ENCODE peak calls at places on chromosomes 5 and 9, in ten cellular contexts. One of them, this sample, is unnamed.

GRCh38 chr9:73152445-73152844 is 780 bp downstream of the ANXA1 start:
- DNase-seq in SK-N-SH: no peak
- DNase-seq in uterus: no peak
- DNase-seq in astrocyte of the spinal cord: peak; percentile 62
- DNase-seq in A549: no peak
- DNase-seq in epithelial cell of esophagus: peak; percentile 57
- DNase-seq in sigmoid colon: no peak
- DNase-seq in heart right ventricle: no peak
- DNase-seq in K562: no peak
- DNase-seq in psoas muscle: no peak
- DNase-seq in this sample: peak; percentile 77

GRCh38 chr5:35306716-35307365 is 76.6 kb upstream of the PRLR start:
- DNase-seq in SK-N-SH: no peak
- DNase-seq in uterus: no peak
- DNase-seq in astrocyte of the spinal cord: no peak
- DNase-seq in A549: no peak
- DNase-seq in epithelial cell of esophagus: no peak
- DNase-seq in sigmoid colon: no peak
- DNase-seq in heart right ventricle: no peak
- DNase-seq in K562: no peak
- DNase-seq in psoas muscle: no peak
- DNase-seq in this sample: no peak

GRCh38 chr9:1804128-1804865 is 210.8 kb upstream of the SMARCA2 start:
- DNase-seq in SK-N-SH: no peak
- DNase-seq in uterus: no peak
- DNase-seq in astrocyte of the spinal cord: no peak
- DNase-seq in A549: no peak
- DNase-seq in epithelial cell of esophagus: no peak
- DNase-seq in sigmoid colon: no peak
- DNase-seq in heart right ventricle: no peak
- DNase-seq in K562: no peak
- DNase-seq in psoas muscle: no peak
- DNase-seq in this sample: no peak

GRCh38 chr5:85927632-85928031 is 690.1 kb upstream of the COX7C start:
- DNase-seq in SK-N-SH: no peak
- DNase-seq in uterus: no peak
- DNase-seq in astrocyte of the spinal cord: no peak
- DNase-seq in A549: no peak
- DNase-seq in epithelial cell of esophagus: no peak
- DNase-seq in sigmoid colon: no peak
- DNase-seq in heart right ventricle: no peak
- DNase-seq in K562: no peak
- DNase-seq in psoas muscle: no peak
- DNase-seq in this sample: no peak

GRCh38 chr5:61286446-61287132 is 45.5 kb upstream of the ZSWIM6 start:
- DNase-seq in SK-N-SH: no peak
- DNase-seq in uterus: no peak
- DNase-seq in astrocyte of the spinal cord: peak; percentile 52
- DNase-seq in A549: no peak
- DNase-seq in epithelial cell of esophagus: peak; percentile 45
- DNase-seq in sigmoid colon: no peak
- DNase-seq in heart right ventricle: no peak
- DNase-seq in K562: no peak
- DNase-seq in psoas muscle: no peak
- DNase-seq in this sample: peak; percentile 73

GRCh38 chr5:107232793-107233192 is 437.9 kb downstream of the EFNA5 start:
- DNase-seq in SK-N-SH: no peak
- DNase-seq in uterus: no peak
- DNase-seq in astrocyte of the spinal cord: no peak
- DNase-seq in A549: no peak
- DNase-seq in epithelial cell of esophagus: no peak
- DNase-seq in sigmoid colon: no peak
- DNase-seq in heart right ventricle: no peak
- DNase-seq in K562: no peak
- DNase-seq in psoas muscle: no peak
- DNase-seq in this sample: no peak

GRCh38 chr9:134493471-134494272 is 147.9 kb upstream of the COL5A1 start:
- DNase-seq in SK-N-SH: no peak
- DNase-seq in uterus: no peak
- DNase-seq in astrocyte of the spinal cord: no peak
- DNase-seq in A549: no peak
- DNase-seq in epithelial cell of esophagus: no peak
- DNase-seq in sigmoid colon: peak; percentile 57
- DNase-seq in heart right ventricle: no peak
- DNase-seq in K562: no peak
- DNase-seq in psoas muscle: no peak
- DNase-seq in this sample: no peak

GRCh38 chr9:94865599-94866456 is 139.3 kb downstream of the AOPEP start:
- DNase-seq in SK-N-SH: peak; percentile 58
- DNase-seq in uterus: peak; percentile 62
- DNase-seq in astrocyte of the spinal cord: peak; percentile 61
- DNase-seq in A549: peak; percentile 62
- DNase-seq in epithelial cell of esophagus: no peak
- DNase-seq in sigmoid colon: peak; percentile 83
- DNase-seq in heart right ventricle: no peak
- DNase-seq in K562: no peak
- DNase-seq in psoas muscle: peak; percentile 72
- DNase-seq in this sample: no peak

GRCh38 chr5:147382776-147383175 is 127.1 kb downstream of the DPYSL3 start:
- DNase-seq in SK-N-SH: no peak
- DNase-seq in uterus: no peak
- DNase-seq in astrocyte of the spinal cord: no peak
- DNase-seq in A549: no peak
- DNase-seq in epithelial cell of esophagus: no peak
- DNase-seq in sigmoid colon: no peak
- DNase-seq in heart right ventricle: no peak
- DNase-seq in K562: no peak
- DNase-seq in psoas muscle: no peak
- DNase-seq in this sample: peak; percentile 36

GRCh38 chr5:114174837-114175236 is 187.0 kb upstream of the KCNN2 start:
- DNase-seq in SK-N-SH: no peak
- DNase-seq in uterus: no peak
- DNase-seq in astrocyte of the spinal cord: peak; percentile 12
- DNase-seq in A549: no peak
- DNase-seq in epithelial cell of esophagus: no peak
- DNase-seq in sigmoid colon: no peak
- DNase-seq in heart right ventricle: no peak
- DNase-seq in K562: no peak
- DNase-seq in psoas muscle: no peak
- DNase-seq in this sample: peak; percentile 14

GRCh38 chr9:18477121-18477705 is 3.3 kb downstream of the ADAMTSL1 start:
- DNase-seq in SK-N-SH: no peak
- DNase-seq in uterus: no peak
- DNase-seq in astrocyte of the spinal cord: peak; percentile 49
- DNase-seq in A549: no peak
- DNase-seq in epithelial cell of esophagus: no peak
- DNase-seq in sigmoid colon: no peak
- DNase-seq in heart right ventricle: no peak
- DNase-seq in K562: no peak
- DNase-seq in psoas muscle: no peak
- DNase-seq in this sample: no peak

GRCh38 chr9:18478517-18479361 is 4.8 kb downstream of the ADAMTSL1 start:
- DNase-seq in SK-N-SH: no peak
- DNase-seq in uterus: peak; percentile 30
- DNase-seq in astrocyte of the spinal cord: peak; percentile 78
- DNase-seq in A549: no peak
- DNase-seq in epithelial cell of esophagus: no peak
- DNase-seq in sigmoid colon: no peak
- DNase-seq in heart right ventricle: no peak
- DNase-seq in K562: no peak
- DNase-seq in psoas muscle: peak; percentile 40
- DNase-seq in this sample: peak; percentile 50

GRCh38 chr9:18480649-18481048 is 6.7 kb downstream of the ADAMTSL1 start:
- DNase-seq in SK-N-SH: no peak
- DNase-seq in uterus: no peak
- DNase-seq in astrocyte of the spinal cord: peak; percentile 74
- DNase-seq in A549: no peak
- DNase-seq in epithelial cell of esophagus: no peak
- DNase-seq in sigmoid colon: no peak
- DNase-seq in heart right ventricle: no peak
- DNase-seq in K562: no peak
- DNase-seq in psoas muscle: no peak
- DNase-seq in this sample: peak; percentile 31

GRCh38 chr9:18479405-18479804 is 5.5 kb downstream of the ADAMTSL1 start:
- DNase-seq in SK-N-SH: no peak
- DNase-seq in uterus: no peak
- DNase-seq in astrocyte of the spinal cord: no peak
- DNase-seq in A549: no peak
- DNase-seq in epithelial cell of esophagus: no peak
- DNase-seq in sigmoid colon: no peak
- DNase-seq in heart right ventricle: no peak
- DNase-seq in K562: no peak
- DNase-seq in psoas muscle: no peak
- DNase-seq in this sample: no peak

DNA sequence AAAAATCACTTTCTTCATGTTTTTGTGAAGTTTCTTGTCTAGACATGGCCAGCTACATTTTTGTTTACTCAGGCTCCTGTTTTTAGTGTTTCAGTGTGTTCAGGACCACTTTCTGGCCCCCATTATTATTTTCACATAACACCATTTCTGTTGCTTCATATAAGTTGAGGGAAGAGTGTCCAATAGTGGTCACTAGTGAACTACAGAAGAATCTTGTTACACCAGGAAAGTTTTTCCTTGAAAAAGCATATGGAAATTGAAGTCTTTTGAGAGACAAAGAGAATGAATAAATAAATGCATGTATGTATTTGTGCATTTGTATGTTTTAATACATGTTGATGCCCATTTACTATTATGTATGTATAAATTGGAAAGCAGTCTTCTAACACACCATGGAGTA is 3.8 kb downstream of the ADAMTSL1 start:
- DNase-seq in SK-N-SH: no peak
- DNase-seq in uterus: no peak
- DNase-seq in astrocyte of the spinal cord: no peak
- DNase-seq in A549: no peak
- DNase-seq in epithelial cell of esophagus: no peak
- DNase-seq in sigmoid colon: no peak
- DNase-seq in heart right ventricle: no peak
- DNase-seq in K562: no peak
- DNase-seq in psoas muscle: no peak
- DNase-seq in this sample: no peak
- H3K4me3 ChIP-seq in SK-N-SH: peak overlapping the region; percentile 81
- H3K4me3 ChIP-seq in uterus: no peak overlapping the region
- H3K4me3 ChIP-seq in astrocyte of the spinal cord: peak overlapping the region; percentile 59
- H3K4me3 ChIP-seq in A549: no peak overlapping the region
- H3K4me3 ChIP-seq in epithelial cell of esophagus: no peak overlapping the region
- H3K4me3 ChIP-seq in sigmoid colon: no peak overlapping the region
- H3K4me3 ChIP-seq in heart right ventricle: no peak overlapping the region
- H3K4me3 ChIP-seq in K562: no peak overlapping the region
- H3K4me3 ChIP-seq in psoas muscle: no peak overlapping the region
- H3K4me3 ChIP-seq in this sample: no peak overlapping the region

GRCh38 chr5:126799780-126800179 is 22.8 kb downstream of the LMNB1 start:
- DNase-seq in SK-N-SH: no peak
- DNase-seq in uterus: no peak
- DNase-seq in astrocyte of the spinal cord: no peak
- DNase-seq in A549: no peak
- DNase-seq in epithelial cell of esophagus: no peak
- DNase-seq in sigmoid colon: no peak
- DNase-seq in heart right ventricle: no peak
- DNase-seq in K562: no peak
- DNase-seq in psoas muscle: no peak
- DNase-seq in this sample: no peak

GRCh38 chr5:126805108-126805507 is 28.2 kb downstream of the LMNB1 start:
- DNase-seq in SK-N-SH: no peak
- DNase-seq in uterus: no peak
- DNase-seq in astrocyte of the spinal cord: peak; percentile 63
- DNase-seq in A549: no peak
- DNase-seq in epithelial cell of esophagus: no peak
- DNase-seq in sigmoid colon: no peak
- DNase-seq in heart right ventricle: no peak
- DNase-seq in K562: no peak
- DNase-seq in psoas muscle: no peak
- DNase-seq in this sample: peak; percentile 55

GRCh38 chr5:126801174-126801991 is 24.4 kb downstream of the LMNB1 start:
- DNase-seq in SK-N-SH: no peak
- DNase-seq in uterus: no peak
- DNase-seq in astrocyte of the spinal cord: no peak
- DNase-seq in A549: no peak
- DNase-seq in epithelial cell of esophagus: no peak
- DNase-seq in sigmoid colon: no peak
- DNase-seq in heart right ventricle: no peak
- DNase-seq in K562: no peak
- DNase-seq in psoas muscle: no peak
- DNase-seq in this sample: no peak

DNA sequence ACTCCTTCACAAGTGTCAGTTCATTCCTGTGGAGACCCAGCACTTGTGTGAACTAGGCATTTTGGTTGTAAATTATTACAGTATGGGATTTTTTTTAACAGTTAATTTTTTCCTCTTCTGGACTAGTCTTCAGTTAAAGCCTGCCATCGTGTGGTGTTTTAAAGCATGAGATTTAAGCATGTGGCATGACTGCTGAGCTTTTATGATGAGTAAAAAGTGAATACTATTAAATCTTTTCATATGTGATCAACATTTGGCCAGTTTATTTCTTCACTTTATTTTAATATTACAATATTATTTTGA is 25.0 kb downstream of the LMNB1 start:
- DNase-seq in SK-N-SH: peak; percentile 24
- DNase-seq in uterus: no peak
- DNase-seq in astrocyte of the spinal cord: peak; percentile 57
- DNase-seq in A549: peak; percentile 41
- DNase-seq in epithelial cell of esophagus: peak; percentile 41
- DNase-seq in sigmoid colon: no peak
- DNase-seq in heart right ventricle: no peak
- DNase-seq in K562: no peak
- DNase-seq in psoas muscle: no peak
- DNase-seq in this sample: peak; percentile 80
- TF ChIP-seq CTCF in SK-N-SH: peak; percentile 68
- TF ChIP-seq CTCF in uterus: no peak
- TF ChIP-seq CTCF in astrocyte of the spinal cord: peak; percentile 36
- TF ChIP-seq CTCF in A549: peak; percentile 68
- TF ChIP-seq CTCF in epithelial cell of esophagus: peak; percentile 41
- TF ChIP-seq CTCF in sigmoid colon: no peak
- TF ChIP-seq CTCF in heart right ventricle: peak; percentile 41
- TF ChIP-seq CTCF in K562: peak; percentile 19
- TF ChIP-seq CTCF in psoas muscle: peak; percentile 23
- TF ChIP-seq CTCF in this sample: peak; percentile 51

GRCh38 chr5:170296036-170296934 is 1.3 kb downstream of the LCP2 start:
- DNase-seq in SK-N-SH: no peak
- DNase-seq in uterus: no peak
- DNase-seq in astrocyte of the spinal cord: no peak
- DNase-seq in A549: no peak
- DNase-seq in epithelial cell of esophagus: no peak
- DNase-seq in sigmoid colon: peak; percentile 40
- DNase-seq in heart right ventricle: no peak
- DNase-seq in K562: peak; percentile 26
- DNase-seq in psoas muscle: no peak
- DNase-seq in this sample: no peak
- H3K4me3 ChIP-seq in SK-N-SH: no peak overlapping the region
- H3K4me3 ChIP-seq in uterus: no peak overlapping the region
- H3K4me3 ChIP-seq in astrocyte of the spinal cord: no peak overlapping the region
- H3K4me3 ChIP-seq in A549: no peak overlapping the region
- H3K4me3 ChIP-seq in epithelial cell of esophagus: no peak overlapping the region
- H3K4me3 ChIP-seq in sigmoid colon: peak overlapping the region; percentile 36
- H3K4me3 ChIP-seq in heart right ventricle: peak overlapping the region; percentile 45
- H3K4me3 ChIP-seq in K562: peak overlapping the region; percentile 51
- H3K4me3 ChIP-seq in psoas muscle: peak overlapping the region; percentile 60
- H3K4me3 ChIP-seq in this sample: no peak overlapping the region

DNA sequence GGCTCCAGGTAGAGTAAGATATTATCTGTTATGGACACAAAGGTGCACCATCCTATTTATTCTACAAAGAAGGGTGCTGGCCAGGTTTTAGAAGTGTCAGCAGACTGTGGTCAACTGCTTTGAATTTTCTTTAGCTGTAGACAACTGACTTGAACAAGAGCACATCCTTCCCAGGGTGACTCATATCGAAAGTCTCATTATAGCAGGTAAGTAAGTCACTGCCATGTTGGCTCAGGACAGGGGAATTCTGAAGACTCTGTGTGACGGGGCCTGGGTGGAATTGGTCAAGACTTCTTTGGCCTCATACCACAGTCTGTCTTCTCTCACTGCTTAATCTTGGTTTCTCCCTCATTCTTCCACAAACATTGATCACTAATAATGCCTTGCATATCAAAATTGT is 214.5 kb upstream of the CDH9 start:
- DNase-seq in SK-N-SH: no peak
- DNase-seq in uterus: no peak
- DNase-seq in astrocyte of the spinal cord: no peak
- DNase-seq in A549: no peak
- DNase-seq in epithelial cell of esophagus: no peak
- DNase-seq in sigmoid colon: no peak
- DNase-seq in heart right ventricle: no peak
- DNase-seq in K562: no peak
- DNase-seq in psoas muscle: no peak
- DNase-seq in this sample: no peak
- TF ChIP-seq CTCF in SK-N-SH: no peak
- TF ChIP-seq CTCF in uterus: no peak
- TF ChIP-seq CTCF in astrocyte of the spinal cord: no peak
- TF ChIP-seq CTCF in A549: no peak
- TF ChIP-seq CTCF in epithelial cell of esophagus: no peak
- TF ChIP-seq CTCF in sigmoid colon: no peak
- TF ChIP-seq CTCF in heart right ventricle: no peak
- TF ChIP-seq CTCF in K562: no peak
- TF ChIP-seq CTCF in psoas muscle: no peak
- TF ChIP-seq CTCF in this sample: no peak

This sample was measured in cardiac fibroblast.